ENCODE peak calls at places on chromosomes 2 and 18, in six cellular contexts. One of them, this sample, is unnamed.

GRCh38 chr2:134865388-134865787 is 27.0 kb downstream of the ACMSD start:
- DNase-seq in HCT116: no peak
- DNase-seq in A549: no peak
- DNase-seq in Peyer's patch: no peak
- DNase-seq in IMR-90: no peak
- DNase-seq in RWPE1: no peak
- DNase-seq in this sample: no peak

GRCh38 chr18:41829648-41830516 is 125.2 kb upstream of the PIK3C3 start:
- DNase-seq in IMR-90: no peak
- DNase-seq in RWPE1: no peak
- DNase-seq in Peyer's patch: no peak
- DNase-seq in HCT116: no peak
- DNase-seq in A549: no peak
- DNase-seq in this sample: no peak

GRCh38 chr18:50748243-50749229 is 71.3 kb downstream of the MRO start:
- DNase-seq in HCT116: no peak
- DNase-seq in IMR-90: no peak
- DNase-seq in RWPE1: no peak
- DNase-seq in A549: no peak
- DNase-seq in Peyer's patch: no peak
- DNase-seq in this sample: no peak

GRCh38 chr2:207630491-207630890 is 5.3 kb upstream of the METTL21A start:
- DNase-seq in IMR-90: no peak
- DNase-seq in Peyer's patch: no peak
- DNase-seq in RWPE1: no peak
- DNase-seq in HCT116: no peak
- DNase-seq in A549: no peak
- DNase-seq in this sample: no peak

GRCh38 chr18:79928563-79928960 is 22.9 kb downstream of the SLC66A2 start:
- DNase-seq in HCT116: no peak
- DNase-seq in IMR-90: no peak
- DNase-seq in A549: no peak
- DNase-seq in RWPE1: no peak
- DNase-seq in Peyer's patch: no peak
- DNase-seq in this sample: no peak

GRCh38 chr2:48328972-48329723 is 200.8 kb upstream of the STON1 start:
- DNase-seq in HCT116: no peak
- DNase-seq in RWPE1: no peak
- DNase-seq in A549: no peak
- DNase-seq in IMR-90: no peak
- DNase-seq in Peyer's patch: no peak
- DNase-seq in this sample: no peak

GRCh38 chr2:236861196-236861875 is 224.4 kb upstream of the COPS8 start:
- DNase-seq in IMR-90: no peak
- DNase-seq in RWPE1: no peak
- DNase-seq in Peyer's patch: no peak
- DNase-seq in A549: no peak
- DNase-seq in HCT116: no peak
- DNase-seq in this sample: no peak

GRCh38 chr2:198102841-198103240 is 298.4 kb downstream of the PLCL1 start:
- DNase-seq in RWPE1: no peak
- DNase-seq in IMR-90: no peak
- DNase-seq in Peyer's patch: no peak
- DNase-seq in HCT116: no peak
- DNase-seq in A549: no peak
- DNase-seq in this sample: no peak

GRCh38 chr2:238502956-238503791 is 76.4 kb downstream of the ASB1 start:
- DNase-seq in RWPE1: no peak
- DNase-seq in A549: no peak
- DNase-seq in IMR-90: no peak
- DNase-seq in Peyer's patch: no peak
- DNase-seq in HCT116: no peak
- DNase-seq in this sample: no peak

GRCh38 chr2:1945837-1946236 is 201.5 kb upstream of the PXDN start:
- DNase-seq in IMR-90: no peak
- DNase-seq in A549: no peak
- DNase-seq in Peyer's patch: no peak
- DNase-seq in RWPE1: no peak
- DNase-seq in HCT116: no peak
- DNase-seq in this sample: no peak

GRCh38 chr2:233470839-233471238 is 95.7 kb downstream of the USP40 start:
- DNase-seq in Peyer's patch: no peak
- DNase-seq in HCT116: no peak
- DNase-seq in IMR-90: no peak
- DNase-seq in RWPE1: no peak
- DNase-seq in A549: no peak
- DNase-seq in this sample: no peak

GRCh38 chr18:13447621-13448020 is 229.1 kb downstream of the LDLRAD4 start:
- DNase-seq in RWPE1: no peak
- DNase-seq in HCT116: no peak
- DNase-seq in Peyer's patch: no peak
- DNase-seq in A549: peak
- DNase-seq in IMR-90: peak
- DNase-seq in this sample: no peak

GRCh38 chr2:164706522-164706921 is 85.2 kb upstream of the GRB14 start:
- DNase-seq in IMR-90: peak
- DNase-seq in RWPE1: peak
- DNase-seq in A549: no peak
- DNase-seq in HCT116: no peak
- DNase-seq in Peyer's patch: no peak
- DNase-seq in this sample: no peak

GRCh38 chr2:27593240-27593639 is 10.4 kb downstream of the ZNF512 start:
- DNase-seq in RWPE1: no peak
- DNase-seq in IMR-90: no peak
- DNase-seq in HCT116: no peak
- DNase-seq in A549: no peak
- DNase-seq in Peyer's patch: no peak
- DNase-seq in this sample: no peak

GRCh38 chr18:79508565-79509535 is 113.1 kb downstream of the NFATC1 start:
- DNase-seq in Peyer's patch: peak
- DNase-seq in IMR-90: no peak
- DNase-seq in RWPE1: no peak
- DNase-seq in A549: no peak
- DNase-seq in HCT116: no peak
- DNase-seq in this sample: no peak

GRCh38 chr18:8959551-8960135 is 142.9 kb upstream of the NDUFV2 start:
- DNase-seq in A549: no peak
- DNase-seq in Peyer's patch: no peak
- DNase-seq in RWPE1: no peak
- DNase-seq in HCT116: no peak
- DNase-seq in IMR-90: no peak
- DNase-seq in this sample: no peak

GRCh38 chr2:174002679-174003078 is 37.5 kb upstream of the SP3 start:
- DNase-seq in IMR-90: no peak
- DNase-seq in A549: no peak
- DNase-seq in HCT116: no peak
- DNase-seq in Peyer's patch: no peak
- DNase-seq in RWPE1: no peak
- DNase-seq in this sample: no peak

GRCh38 chr2:173999724-174000123 is 34.6 kb upstream of the SP3 start:
- DNase-seq in HCT116: no peak
- DNase-seq in IMR-90: no peak
- DNase-seq in Peyer's patch: no peak
- DNase-seq in A549: no peak
- DNase-seq in RWPE1: no peak
- DNase-seq in this sample: no peak

GRCh38 chr2:174003635-174004310 is 38.6 kb upstream of the SP3 start:
- DNase-seq in HCT116: no peak
- DNase-seq in IMR-90: no peak
- DNase-seq in RWPE1: no peak
- DNase-seq in Peyer's patch: no peak
- DNase-seq in A549: no peak
- DNase-seq in this sample: no peak

GRCh38 chr2:173999272-173999671 is 34.1 kb upstream of the SP3 start:
- DNase-seq in IMR-90: no peak
- DNase-seq in A549: no peak
- DNase-seq in Peyer's patch: no peak
- DNase-seq in HCT116: no peak
- DNase-seq in RWPE1: no peak
- DNase-seq in this sample: no peak

GRCh38 chr2:174001107-174001506 is 35.9 kb upstream of the SP3 start:
- DNase-seq in Peyer's patch: no peak
- DNase-seq in IMR-90: no peak
- DNase-seq in A549: no peak
- DNase-seq in RWPE1: no peak
- DNase-seq in HCT116: no peak
- DNase-seq in this sample: no peak
- H3K27ac ChIP-seq in Peyer's patch: no peak
- H3K27ac ChIP-seq in IMR-90: no peak
- H3K27ac ChIP-seq in A549: no peak
- H3K27ac ChIP-seq in RWPE1: no peak
- H3K27ac ChIP-seq in HCT116: no peak
- H3K27ac ChIP-seq in this sample: no peak

DNA sequence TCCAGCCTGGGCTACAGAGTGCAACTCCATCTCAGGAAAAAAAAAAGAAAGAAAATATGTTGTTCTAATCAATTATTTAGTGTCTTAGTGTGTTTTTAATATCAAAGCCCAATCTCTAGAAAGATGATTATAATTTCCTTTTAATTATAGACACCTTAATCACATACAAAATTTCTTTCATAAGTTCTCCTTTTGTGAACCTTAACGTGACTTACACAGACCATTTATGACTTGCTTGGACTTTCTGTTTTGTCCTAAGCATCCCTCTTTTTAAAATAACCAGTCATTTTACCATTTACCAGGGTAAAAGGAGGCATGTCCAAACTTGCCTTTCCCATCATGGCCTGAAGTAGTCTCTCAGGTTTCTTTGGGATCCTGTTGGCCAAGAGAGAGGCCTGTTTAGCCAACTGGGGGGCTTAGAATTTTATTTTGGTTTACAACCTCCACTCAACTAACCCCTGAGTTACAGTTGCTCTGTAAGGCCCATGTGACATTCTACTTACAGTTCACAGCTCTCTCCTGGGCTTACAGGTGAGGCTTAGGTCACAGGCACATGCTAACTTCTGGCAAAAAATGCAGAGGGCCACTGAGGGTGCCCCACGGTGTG is 23.9 kb upstream of the GPR155 start:
- DNase-seq in Peyer's patch: no peak
- DNase-seq in HCT116: peak
- DNase-seq in A549: no peak
- DNase-seq in RWPE1: no peak
- DNase-seq in IMR-90: peak
- DNase-seq in this sample: no peak
- TF ChIP-seq CTCF in Peyer's patch: no peak
- TF ChIP-seq CTCF in HCT116: no peak
- TF ChIP-seq CTCF in A549: no peak
- TF ChIP-seq CTCF in RWPE1: no peak
- TF ChIP-seq CTCF in IMR-90: no peak
- TF ChIP-seq CTCF in this sample: no peak

GRCh38 chr2:235091421-235091820 is 139.6 kb downstream of the SH3BP4 start:
- DNase-seq in A549: no peak
- DNase-seq in HCT116: no peak
- DNase-seq in IMR-90: no peak
- DNase-seq in RWPE1: no peak
- DNase-seq in Peyer's patch: no peak
- DNase-seq in this sample: no peak

GRCh38 chr2:235085476-235085875 is 133.7 kb downstream of the SH3BP4 start:
- DNase-seq in Peyer's patch: no peak
- DNase-seq in RWPE1: no peak
- DNase-seq in A549: no peak
- DNase-seq in HCT116: no peak
- DNase-seq in IMR-90: no peak
- DNase-seq in this sample: no peak

GRCh38 chr2:235088608-235089020 is 136.8 kb downstream of the SH3BP4 start:
- DNase-seq in RWPE1: no peak
- DNase-seq in HCT116: no peak
- DNase-seq in IMR-90: no peak
- DNase-seq in Peyer's patch: no peak
- DNase-seq in A549: no peak
- DNase-seq in this sample: no peak

GRCh38 chr2:235086481-235087184 is 134.8 kb downstream of the SH3BP4 start:
- DNase-seq in IMR-90: no peak
- DNase-seq in RWPE1: no peak
- DNase-seq in Peyer's patch: no peak
- DNase-seq in HCT116: no peak
- DNase-seq in A549: no peak
- DNase-seq in this sample: no peak

GRCh38 chr2:235087812-235088607 is 136.2 kb downstream of the SH3BP4 start:
- DNase-seq in Peyer's patch: no peak
- DNase-seq in A549: no peak
- DNase-seq in HCT116: no peak
- DNase-seq in RWPE1: no peak
- DNase-seq in IMR-90: no peak
- DNase-seq in this sample: no peak
- H3K27ac ChIP-seq in Peyer's patch: no peak
- H3K27ac ChIP-seq in A549: no peak
- H3K27ac ChIP-seq in HCT116: no peak
- H3K27ac ChIP-seq in RWPE1: no peak
- H3K27ac ChIP-seq in IMR-90: no peak
- H3K27ac ChIP-seq in this sample: no peak

DNA sequence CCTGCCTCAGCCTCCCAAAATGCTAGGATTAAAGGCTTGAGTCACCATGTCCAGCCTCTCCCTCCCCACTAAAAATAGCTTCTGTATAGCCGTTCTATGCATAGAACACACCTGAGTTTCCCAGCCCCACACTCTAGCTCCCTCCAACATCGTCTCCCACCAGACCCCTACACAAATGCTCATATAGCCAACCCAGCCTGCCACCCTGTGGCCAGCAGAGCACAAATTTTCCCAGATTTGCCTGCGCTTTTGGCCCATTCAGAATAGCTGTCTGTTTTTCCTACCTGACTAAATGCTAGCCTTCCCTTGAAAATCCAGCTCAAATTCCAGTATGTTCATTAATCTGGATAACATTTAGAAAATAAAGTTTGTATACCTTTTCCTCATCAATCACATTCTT is 22.8 kb downstream of the TRABD2A start:
- DNase-seq in Peyer's patch: no peak
- DNase-seq in A549: no peak
- DNase-seq in RWPE1: no peak
- DNase-seq in HCT116: no peak
- DNase-seq in IMR-90: no peak
- DNase-seq in this sample: no peak
- TF ChIP-seq CTCF in Peyer's patch: no peak
- TF ChIP-seq CTCF in A549: no peak
- TF ChIP-seq CTCF in RWPE1: no peak
- TF ChIP-seq CTCF in HCT116: peak
- TF ChIP-seq CTCF in IMR-90: peak
- TF ChIP-seq CTCF in this sample: peak

GRCh38 chr2:55054476-55054875 is 4.2 kb upstream of the RTN4 start:
- DNase-seq in A549: no peak
- DNase-seq in Peyer's patch: no peak
- DNase-seq in HCT116: no peak
- DNase-seq in RWPE1: no peak
- DNase-seq in IMR-90: no peak
- DNase-seq in this sample: no peak

GRCh38 chr2:55054076-55054475 is 3.8 kb upstream of the RTN4 start:
- DNase-seq in HCT116: no peak
- DNase-seq in IMR-90: no peak
- DNase-seq in A549: no peak
- DNase-seq in Peyer's patch: no peak
- DNase-seq in RWPE1: no peak
- DNase-seq in this sample: no peak

GRCh38 chr2:55051026-55051866 is 995 bp upstream of the RTN4 start:
- DNase-seq in HCT116: peak
- DNase-seq in Peyer's patch: peak
- DNase-seq in RWPE1: peak
- DNase-seq in IMR-90: peak
- DNase-seq in A549: peak
- DNase-seq in this sample: peak

GRCh38 chr2:55050133-55050994 is at the start of gene RTN4:
- DNase-seq in HCT116: peak
- DNase-seq in A549: peak
- DNase-seq in Peyer's patch: peak
- DNase-seq in IMR-90: peak
- DNase-seq in RWPE1: peak
- DNase-seq in this sample: peak

GRCh38 chr2:55052087-55053061 is 2.1 kb upstream of the RTN4 start:
- DNase-seq in HCT116: no peak
- DNase-seq in IMR-90: peak
- DNase-seq in Peyer's patch: no peak
- DNase-seq in RWPE1: no peak
- DNase-seq in A549: no peak
- DNase-seq in this sample: no peak
- H3K27ac ChIP-seq in HCT116: peak
- H3K27ac ChIP-seq in IMR-90: peak
- H3K27ac ChIP-seq in Peyer's patch: peak
- H3K27ac ChIP-seq in RWPE1: no peak
- H3K27ac ChIP-seq in A549: peak
- H3K27ac ChIP-seq in this sample: peak

This sample was measured in AG04450.